ENCODE peak calls at places on chromosomes 2 and 18, in nine cellular contexts. F is hypothalamus; U is uterus; Y is activated T-helper 1 cell treated with Interleukin-2 at 50 U/mL for 16 hours; Q is stimulated activated CD4-positive, alpha-beta T cell treated with anti-CD3 and anti-CD28 coated beads, Interleukin-15, amount 100 ng/mL, for 24 hours; D is lower lobe of right lung; R is AG09309; W is substantia nigra; J is MV-4-11. Z is an unnamed sample.

GRCh38 chr2:14492920-14493503 is 139.5 kb upstream of the LRATD1 start:
- DNase-seq in U (no peak), D (no peak), F (no peak), W (no peak), R (peak), J (no peak), Y (no peak), Q (no peak), Z (peak)

GRCh38 chr2:128547667-128548066 is 229.0 kb upstream of the HS6ST1 start:
- DNase-seq in F (no peak), J (no peak), R (no peak), Y (no peak), Q (no peak), U (no peak), W (no peak), D (no peak), Z (no peak)

GRCh38 chr18:24535831-24536230 is 75.4 kb downstream of the HRH4 start:
- DNase-seq in Q (no peak), D (no peak), W (no peak), R (no peak), F (no peak), U (no peak), Y (no peak), J (no peak), Z (no peak)

GRCh38 chr18:28522250-28522649 is 345.3 kb upstream of the CDH2 start:
- DNase-seq in Y (no peak), Q (no peak), J (no peak), F (no peak), R (no peak), W (no peak), D (no peak), U (no peak), Z (no peak)

GRCh38 chr2:120343433-120344105 is 2.4 kb upstream of the INHBB start:
- DNase-seq in F (peak), J (peak), R (peak), Q (peak), D (peak), Y (peak), U (peak), W (peak), Z (peak)

GRCh38 chr2:172373076-172373475 is 54.3 kb upstream of the ITGA6 start:
- DNase-seq in R (no peak), U (no peak), Q (no peak), W (no peak), Y (no peak), D (no peak), J (no peak), F (no peak), Z (no peak)

GRCh38 chr18:48719988-48720654 is 181.3 kb downstream of the CTIF start:
- DNase-seq in R (no peak), J (no peak), W (no peak), D (no peak), Q (no peak), Y (no peak), F (no peak), U (no peak), Z (no peak)

GRCh38 chr18:41828137-41828536 is 126.9 kb upstream of the PIK3C3 start:
- DNase-seq in Q (no peak), R (no peak), W (no peak), F (no peak), D (no peak), J (no peak), Y (no peak), U (no peak), Z (no peak)

GRCh38 chr2:182907081-182907830 is 40.8 kb upstream of the FRZB start:
- DNase-seq in R (no peak), Y (no peak), U (no peak), F (no peak), W (no peak), D (no peak), J (no peak), Q (no peak), Z (no peak)

GRCh38 chr2:196166876-196167275 is 4.5 kb downstream of the STK17B start:
- DNase-seq in D (no peak), U (no peak), F (no peak), Q (no peak), W (no peak), R (no peak), Y (no peak), J (peak), Z (no peak)

GRCh38 chr2:58920001-58920400 is 678.9 kb upstream of the FANCL start:
- DNase-seq in R (no peak), F (no peak), J (no peak), U (no peak), D (no peak), W (no peak), Q (no peak), Y (no peak), Z (no peak)

GRCh38 chr18:79988079-79988924 is at the start of gene TXNL4A:
- DNase-seq in Q (peak), Y (peak), U (peak), R (peak), F (peak), J (peak), W (peak), D (peak), Z (peak)

GRCh38 chr2:18422416-18423165 is 137.9 kb downstream of the RDH14 start:
- DNase-seq in D (no peak), Y (no peak), W (no peak), U (no peak), F (no peak), R (no peak), J (no peak), Q (no peak), Z (no peak)

GRCh38 chr2:114127372-114127771 is 237.5 kb downstream of the ACTR3 start:
- DNase-seq in J (no peak), F (no peak), U (no peak), W (no peak), D (no peak), R (no peak), Y (no peak), Q (no peak), Z (no peak)

GRCh38 chr18:21273568-21273967 is 31.5 kb downstream of the GREB1L start:
- DNase-seq in J (no peak), Q (no peak), U (no peak), R (no peak), F (no peak), W (no peak), D (no peak), Y (no peak), Z (no peak)

GRCh38 chr2:148124271-148124670 is 103.4 kb downstream of the MBD5 start:
- DNase-seq in Q (no peak), U (no peak), W (no peak), F (no peak), Y (no peak), R (no peak), J (no peak), D (no peak), Z (no peak)

GRCh38 chr2:69731575-69731974 is 10.4 kb upstream of the ANXA4 start:
- DNase-seq in U (no peak), R (no peak), D (no peak), W (no peak), J (no peak), F (no peak), Y (no peak), Q (no peak), Z (no peak)

GRCh38 chr2:121427187-121427689 is 103.4 kb upstream of the RNU4ATAC start:
- DNase-seq in J (no peak), Q (no peak), F (no peak), Y (no peak), W (no peak), D (no peak), U (no peak), R (no peak), Z (no peak)

GRCh38 chr2:9970386-9971044 is 19.0 kb downstream of the GRHL1 start:
- DNase-seq in W (no peak), R (no peak), F (no peak), Q (no peak), D (no peak), J (no peak), U (no peak), Y (no peak), Z (no peak)

GRCh38 chr2:38039111-38039510 is 36.8 kb downstream of the CYP1B1 start:
- DNase-seq in R (no peak), J (peak), Y (no peak), W (no peak), F (no peak), U (no peak), D (no peak), Q (no peak), Z (no peak)

GRCh38 chr2:121944072-121944829 is 188.8 kb downstream of the TSN start:
- DNase-seq in Q (no peak), F (no peak), U (no peak), J (peak), W (no peak), R (peak), D (no peak), Y (no peak), Z (peak)

GRCh38 chr2:68320118-68320641 is 431 bp upstream of the CNRIP1 start:
- DNase-seq in U (peak), J (no peak), Y (no peak), D (no peak), W (no peak), R (no peak), Q (no peak), F (no peak), Z (no peak)

GRCh38 chr18:50751490-50751889 is 68.3 kb downstream of the MRO start:
- DNase-seq in F (no peak), W (no peak), R (no peak), D (no peak), U (no peak), Y (no peak), Q (no peak), J (no peak), Z (no peak)

GRCh38 chr18:11728247-11728646 is 39.2 kb downstream of the GNAL start:
- DNase-seq in Y (no peak), W (no peak), J (no peak), F (no peak), D (no peak), R (no peak), Q (no peak), U (no peak), Z (no peak)

GRCh38 chr2:224075588-224075987 is 36.5 kb upstream of the SERPINE2 start:
- DNase-seq in J (no peak), U (no peak), Q (no peak), D (no peak), F (no peak), R (no peak), Y (no peak), W (no peak), Z (no peak)

GRCh38 chr18:3873698-3874495 is 423.9 kb downstream of the TGIF1 start:
- DNase-seq in W (no peak), R (no peak), J (no peak), Q (no peak), Y (no peak), U (no peak), F (no peak), D (no peak), Z (no peak)

GRCh38 chr2:30266051-30266621 is 34.8 kb downstream of the LBH start:
- DNase-seq in Y (peak), J (no peak), Q (peak), W (no peak), R (no peak), U (no peak), D (no peak), F (no peak), Z (no peak)

GRCh38 chr18:61957801-61958516 is 65.2 kb upstream of the RNF152 start:
- DNase-seq in Y (no peak), U (no peak), R (no peak), J (no peak), D (no peak), W (no peak), Q (no peak), F (no peak), Z (no peak)

GRCh38 chr2:86788172-86788571 is 2.5 kb downstream of the CD8A start:
- DNase-seq in U (no peak), D (no peak), Y (no peak), J (no peak), F (no peak), W (no peak), R (no peak), Q (no peak), Z (no peak)

GRCh38 chr2:205364261-205364660 is 318.0 kb upstream of the NRP2 start:
- DNase-seq in W (no peak), U (no peak), J (no peak), Y (no peak), D (no peak), Q (no peak), F (no peak), R (no peak), Z (no peak)

GRCh38 chr2:171703574-171704347 is 16.5 kb downstream of the DYNC1I2 start:
- DNase-seq in J (peak), Y (no peak), U (no peak), D (no peak), R (no peak), W (no peak), Q (no peak), F (no peak), Z (no peak)

GRCh38 chr18:44943201-44943881 is 262.7 kb downstream of the SETBP1 start:
- DNase-seq in U (no peak), J (no peak), W (no peak), Y (no peak), F (no peak), R (peak), Q (no peak), D (no peak), Z (no peak)

GRCh38 chr18:12946549-12947354 is 1.1 kb upstream of the SEH1L start:
- DNase-seq in R (peak), J (peak), Q (no peak), D (no peak), Y (peak), W (no peak), F (no peak), U (peak), Z (peak)

GRCh38 chr2:25312958-25313710 is 28.6 kb downstream of the DNMT3A start:
- DNase-seq in D (no peak), R (no peak), Y (no peak), Q (peak), W (no peak), U (no peak), J (no peak), F (no peak), Z (no peak)

GRCh38 chr2:207616185-207616584 is 9.0 kb downstream of the METTL21A start:
- DNase-seq in D (no peak), J (no peak), Y (no peak), U (no peak), F (no peak), Q (no peak), R (no peak), W (no peak), Z (no peak)

GRCh38 chr18:78519394-78520062 is 460.1 kb upstream of the SALL3 start:
- DNase-seq in Y (no peak), W (no peak), U (no peak), Q (no peak), D (no peak), J (no peak), R (no peak), F (no peak), Z (no peak)

GRCh38 chr2:189125195-189125594 is 54.4 kb downstream of the COL5A2 start:
- DNase-seq in D (no peak), U (no peak), F (no peak), J (no peak), R (no peak), Q (no peak), Y (no peak), W (no peak), Z (no peak)